ENCODE peak calls at places on chromosomes 5 and 9, in six cellular contexts. J is HepG2, I is SK-N-SH, N is GM23338, V is A549, C is HCT116. M is an unnamed sample.

GRCh38 chr9:128654481-128654880 is 2.2 kb downstream of the DYNC2I2 start:
- DNase-seq in J (no peak), I (no peak), N (no peak), V (no peak), C (no peak), M (no peak)

GRCh38 chr5:129367883-129368282 is 92.2 kb upstream of the ADAMTS19 start:
- DNase-seq in J (no peak), I (no peak), N (no peak), V (no peak), C (no peak), M (no peak)

GRCh38 chr5:115184780-115185179 is 15.1 kb upstream of the TRIM36 start:
- DNase-seq in J (no peak), I (no peak), N (no peak), V (no peak), C (no peak), M (no peak)

GRCh38 chr9:114240216-114240615 is 82.7 kb upstream of the ORM1 start:
- DNase-seq in J (no peak), I (no peak), N (no peak), V (no peak), C (no peak), M (no peak)

GRCh38 chr9:110255417-110256141 is 728 bp downstream of the TXN start:
- DNase-seq in J (peak), I (peak), N (peak), V (peak), C (no peak), M (no peak)

GRCh38 chr5:115568668-115569067 is 24.1 kb upstream of the FEM1C start:
- DNase-seq in J (no peak), I (no peak), N (no peak), V (no peak), C (no peak), M (no peak)

GRCh38 chr9:117278020-117278419 is 136.8 kb downstream of the ASTN2 start:
- DNase-seq in J (no peak), I (peak), N (no peak), V (no peak), C (no peak), M (no peak)

GRCh38 chr9:137724114-137724445 is 105.3 kb downstream of the EHMT1 start:
- DNase-seq in J (no peak), I (no peak), N (peak), V (no peak), C (no peak), M (no peak)

GRCh38 chr9:34578241-34579096 is 11.1 kb downstream of the CNTFR start:
- DNase-seq in J (no peak), I (peak), N (peak), V (no peak), C (no peak), M (no peak)

GRCh38 chr5:72180925-72181324 is 73.7 kb downstream of the MAP1B start:
- DNase-seq in J (no peak), I (no peak), N (no peak), V (no peak), C (no peak), M (no peak)

GRCh38 chr9:129237195-129237611 is 59.1 kb upstream of the IER5L start:
- DNase-seq in J (no peak), I (no peak), N (peak), V (peak), C (no peak), M (no peak)

GRCh38 chr9:70448904-70449303 is 34.4 kb upstream of the KLF9 start:
- DNase-seq in J (no peak), I (no peak), N (no peak), V (no peak), C (no peak), M (no peak)

GRCh38 chr9:92971776-92972175 is 24.5 kb downstream of the FGD3 start:
- DNase-seq in J (no peak), I (no peak), N (peak), V (no peak), C (no peak), M (no peak)

GRCh38 chr5:73997936-73998335 is 371.9 kb downstream of the ARHGEF28 start:
- DNase-seq in J (no peak), I (no peak), N (no peak), V (no peak), C (no peak), M (no peak)

GRCh38 chr9:116726606-116727005 is 39.5 kb downstream of the TRIM32 start:
- DNase-seq in J (no peak), I (no peak), N (no peak), V (no peak), C (no peak), M (no peak)

GRCh38 chr9:26811106-26811505 is 81.5 kb downstream of the CAAP1 start:
- DNase-seq in J (no peak), I (no peak), N (no peak), V (no peak), C (no peak), M (no peak)

GRCh38 chr5:110161162-110161561 is 471.4 kb downstream of the MAN2A1 start:
- DNase-seq in J (no peak), I (no peak), N (no peak), V (no peak), C (no peak), M (no peak)

GRCh38 chr9:96209407-96210031 is 92.5 kb downstream of the HSD17B3 start:
- DNase-seq in J (no peak), I (no peak), N (no peak), V (peak), C (no peak), M (no peak)

GRCh38 chr5:87885727-87886126 is 382.9 kb downstream of the TMEM161B start:
- DNase-seq in J (no peak), I (no peak), N (no peak), V (no peak), C (no peak), M (no peak)

GRCh38 chr9:127174386-127175318 is 52.2 kb upstream of the ANGPTL2 start:
- DNase-seq in J (no peak), I (no peak), N (no peak), V (no peak), C (no peak), M (no peak)

GRCh38 chr5:137831526-137831925 is 36.1 kb upstream of the MYOT start:
- DNase-seq in J (no peak), I (no peak), N (no peak), V (no peak), C (no peak), M (no peak)

GRCh38 chr5:40775846-40776657 is 20.3 kb upstream of the TTC33 start:
- DNase-seq in J (no peak), I (no peak), N (no peak), V (no peak), C (no peak), M (no peak)

GRCh38 chr5:179678238-179679013 is 2.4 kb downstream of the CBY3 start:
- DNase-seq in J (peak), I (peak), N (peak), V (peak), C (peak), M (peak)

GRCh38 chr5:22560115-22560514 is 293.0 kb downstream of the CDH12 start:
- DNase-seq in J (no peak), I (no peak), N (no peak), V (peak), C (no peak), M (no peak)
- TF ChIP-seq REST in J (no peak), I (no peak), N (no peak), V (no peak), C (no peak), M (no peak)

GRCh38 chr5:81601912-81602311 is 149.0 kb downstream of the SSBP2 start:
- DNase-seq in J (no peak), I (no peak), N (no peak), V (no peak), C (no peak), M (no peak)
- TF ChIP-seq REST in J (no peak), I (no peak), N (no peak), V (no peak), C (no peak), M (no peak)

DNA sequence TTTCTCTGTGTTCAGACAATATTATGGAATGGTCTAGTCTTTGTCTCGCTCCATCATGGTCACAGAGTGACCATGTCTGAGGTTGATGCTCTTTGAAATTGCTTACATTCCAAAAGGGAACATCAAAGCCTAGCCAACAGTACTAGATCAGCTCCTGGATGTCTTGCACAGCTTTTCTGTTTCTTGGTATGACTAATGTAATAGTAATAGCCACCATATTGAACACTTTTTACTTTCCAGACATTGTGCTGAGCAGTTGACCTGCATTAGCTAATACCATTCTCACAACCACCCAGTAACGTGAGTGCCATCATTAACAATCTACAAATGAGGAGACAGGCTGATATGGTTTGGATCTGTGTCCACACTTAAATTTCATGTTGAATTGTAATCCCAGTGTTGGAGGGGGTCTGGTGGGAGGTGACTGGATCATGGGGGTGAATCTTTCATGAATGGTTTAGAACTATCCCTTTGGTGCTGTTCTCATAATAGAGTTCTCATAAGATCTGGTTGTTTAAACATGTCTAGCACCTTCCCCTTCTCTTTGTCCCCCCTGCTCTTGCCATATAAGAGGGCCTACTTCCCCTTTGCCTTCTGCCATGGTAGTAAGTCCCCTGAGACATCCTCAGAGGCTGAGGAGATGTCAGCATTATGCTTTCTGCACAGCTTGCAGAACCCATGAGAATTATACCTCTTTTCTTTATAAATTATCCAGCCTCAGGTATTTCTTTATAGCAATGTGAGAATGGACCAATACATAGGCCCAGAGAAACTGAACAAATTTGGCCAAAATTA is 577.5 kb upstream of the CLINT1 start:
- DNase-seq in J (no peak), I (no peak), N (no peak), V (no peak), C (no peak), M (no peak)
- TF ChIP-seq REST in J (no peak), I (no peak), N (no peak), V (no peak), C (no peak), M (no peak)

GRCh38 chr9:131915181-131915580 is 164.5 kb downstream of the MED27 start:
- DNase-seq in J (no peak), I (no peak), N (no peak), V (no peak), C (no peak), M (no peak)
- TF ChIP-seq REST in J (no peak), I (no peak), N (no peak), V (no peak), C (no peak), M (no peak)

GRCh38 chr5:53151713-53152458 is 42.3 kb upstream of the MOCS2 start:
- DNase-seq in J (no peak), I (no peak), N (no peak), V (peak), C (no peak), M (no peak)
- TF ChIP-seq REST in J (no peak), I (no peak), N (no peak), V (no peak), C (no peak), M (no peak)

DNA sequence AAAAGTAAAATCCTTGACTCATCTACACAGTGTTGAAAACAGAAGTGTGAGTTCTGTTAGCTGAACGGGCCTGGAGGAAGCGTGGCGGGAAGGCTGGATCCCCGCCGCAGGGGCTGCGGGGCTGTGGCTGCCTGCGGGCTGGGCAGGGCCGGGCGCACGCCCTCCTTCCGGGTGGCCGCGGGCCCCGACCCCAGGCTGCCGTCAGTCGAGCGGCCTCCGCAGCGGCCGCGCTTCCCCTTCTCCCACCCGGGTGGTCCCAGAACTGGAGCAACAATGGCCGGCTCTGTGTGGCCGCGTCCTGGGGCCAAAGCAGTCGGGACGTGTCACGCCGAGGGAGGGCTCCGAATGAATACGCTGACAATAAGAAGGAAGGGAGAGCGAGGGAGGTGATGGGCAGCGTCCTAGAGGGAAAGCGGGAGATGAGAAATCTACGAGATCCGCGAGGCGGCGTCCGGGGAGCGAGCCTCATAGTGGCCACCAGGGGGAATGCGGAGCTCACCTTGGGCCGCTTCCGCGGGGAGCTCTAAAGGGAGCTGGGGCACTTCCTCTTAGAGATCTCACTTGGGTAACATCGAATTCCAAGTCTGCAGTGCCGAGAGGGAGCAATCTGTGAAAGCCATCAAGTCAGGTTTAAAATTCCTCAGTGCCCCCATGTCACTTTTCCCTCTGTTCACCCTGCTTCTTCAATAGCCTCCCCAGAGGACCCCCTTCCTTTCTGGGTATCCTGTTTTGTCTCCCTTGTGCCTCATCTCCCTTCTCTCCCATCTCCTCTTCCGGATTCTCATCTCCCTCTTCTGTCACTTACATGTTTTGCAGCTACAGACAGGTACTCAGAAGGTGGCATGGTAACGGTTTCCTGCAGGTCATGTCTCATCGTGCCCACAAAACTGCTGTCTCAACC is 83.9 kb downstream of the SLC1A3 start:
- DNase-seq in J (peak), I (peak), N (peak), V (peak), C (peak), M (peak)
- TF ChIP-seq REST in J (no peak), I (no peak), N (no peak), V (no peak), C (no peak), M (no peak)

GRCh38 chr5:142618125-142618524 is 67.8 kb downstream of the FGF1 start:
- DNase-seq in J (no peak), I (no peak), N (no peak), V (no peak), C (no peak), M (no peak)
- TF ChIP-seq REST in J (no peak), I (no peak), N (no peak), V (no peak), C (no peak), M (no peak)